ENCODE peak calls at places on chromosomes 13 and 19, in five cellular contexts. G is stimulated activated CD4-positive, alpha-beta T cell treated with anti-CD3 and anti-CD28 coated beads, Interleukin-4, amount 100 ng/mL, for 4 hours; T is epithelial cell of esophagus; U is effector memory CD4-positive, alpha-beta T cell; W is adipocyte. S is an unnamed sample.

GRCh38 chr13:30341815-30342570 is 34.6 kb upstream of the KATNAL1 start:
- DNase-seq in G (no peak), U (no peak), W (peak), T (peak), S (no peak)

GRCh38 chr13:95129004-95129403 is 172.2 kb downstream of the ABCC4 start:
- DNase-seq in W (no peak), U (no peak), T (no peak), G (no peak), S (no peak)

GRCh38 chr13:112325941-112326645 is 50.1 kb upstream of the SPACA7 start:
- DNase-seq in U (no peak), G (no peak), T (no peak), W (no peak), S (no peak)

GRCh38 chr13:21395953-21396352 is 63.1 kb downstream of the ZDHHC20 start:
- DNase-seq in W (no peak), T (no peak), G (no peak), U (no peak), S (no peak)

GRCh38 chr13:110713642-110713952 is at the start of gene ING1:
- DNase-seq in W (no peak), U (no peak), T (no peak), G (no peak), S (no peak)

GRCh38 chr19:13844130-13844631 is 32.8 kb upstream of the NANOS3 start:
- DNase-seq in T (peak), G (no peak), W (peak), U (no peak), S (no peak)

GRCh38 chr13:68152414-68152813 is 922.3 kb upstream of the PCDH9 start:
- DNase-seq in U (no peak), T (no peak), W (no peak), G (no peak), S (no peak)

GRCh38 chr13:73717632-73718031 is 416.6 kb downstream of the KLF12 start:
- DNase-seq in G (no peak), T (peak), W (peak), U (no peak), S (no peak)

GRCh38 chr19:2345794-2346663 is 14.0 kb upstream of the TMPRSS9 start:
- DNase-seq in U (no peak), T (no peak), G (no peak), W (no peak), S (no peak)

GRCh38 chr13:60155978-60156377 is 7.8 kb downstream of the DIAPH3 start:
- DNase-seq in G (no peak), U (no peak), T (no peak), W (no peak), S (no peak)

GRCh38 chr13:44989941-44990340 is 603 bp downstream of the GPALPP1 start:
- DNase-seq in T (peak), W (peak), U (no peak), G (no peak), S (no peak)

GRCh38 chr13:36680918-36681317 is 7.1 kb downstream of the SERTM1 start:
- DNase-seq in U (no peak), T (no peak), W (no peak), G (no peak), S (no peak)

GRCh38 chr19:46611791-46612190 is 10.7 kb downstream of the CALM3 start:
- DNase-seq in T (no peak), U (no peak), W (no peak), G (no peak), S (no peak)